ENCODE peak calls at places on chromosome 21, in eight cellular contexts. S is HL-60, U is left lung, O is tibial nerve, D is neural progenitor cell, R is MM.1S, F is heart right ventricle, Q is IMR-90. V is an unnamed sample.

GRCh38 chr21:33374080-33374873 is 28.9 kb upstream of the IFNGR2 start:
- DNase-seq in S (peak; percentile 69), U (no peak), O (peak; percentile 51), D (peak; percentile 35), R (peak; percentile 86), F (peak; percentile 32), Q (peak; percentile 58), V (peak; percentile 55)

GRCh38 chr21:16775056-16775455 is 737.8 kb upstream of the CXADR start:
- DNase-seq in S (no peak), U (no peak), O (no peak), D (peak; percentile 29), R (no peak), F (no peak), Q (no peak), V (no peak)

GRCh38 chr21:41147096-41147978 is 20.6 kb upstream of the BACE2 start:
- DNase-seq in S (no peak), U (no peak), O (no peak), D (peak; percentile 56), R (no peak), F (no peak), Q (no peak), V (peak; percentile 66)

GRCh38 chr21:25834376-25834775 is 99.6 kb downstream of the GABPA start:
- DNase-seq in S (no peak), U (no peak), O (no peak), D (no peak), R (no peak), F (no peak), Q (no peak), V (no peak)

GRCh38 chr21:40155563-40155962 is 288.3 kb downstream of the PCP4 start:
- DNase-seq in S (no peak), U (no peak), O (no peak), D (no peak), R (no peak), F (no peak), Q (no peak), V (no peak)

GRCh38 chr21:32143222-32143939 is 135.5 kb downstream of the MIS18A start:
- DNase-seq in S (no peak), U (no peak), O (peak; percentile 16), D (peak; percentile 39), R (no peak), F (peak; percentile 29), Q (peak; percentile 3), V (no peak)

GRCh38 chr21:41112740-41113692 is 54.9 kb upstream of the BACE2 start:
- DNase-seq in S (no peak), U (no peak), O (no peak), D (peak; percentile 36), R (peak; percentile 52), F (no peak), Q (peak; percentile 79), V (no peak)

GRCh38 chr21:36735201-36735515 is 36.2 kb downstream of the SIM2 start:
- DNase-seq in S (no peak), U (no peak), O (no peak), D (no peak), R (no peak), F (no peak), Q (no peak), V (no peak)

GRCh38 chr21:25490742-25491141 is 116.5 kb downstream of the MRPL39 start:
- DNase-seq in S (no peak), U (no peak), O (no peak), D (no peak), R (no peak), F (no peak), Q (peak; percentile 40), V (no peak)

DNA sequence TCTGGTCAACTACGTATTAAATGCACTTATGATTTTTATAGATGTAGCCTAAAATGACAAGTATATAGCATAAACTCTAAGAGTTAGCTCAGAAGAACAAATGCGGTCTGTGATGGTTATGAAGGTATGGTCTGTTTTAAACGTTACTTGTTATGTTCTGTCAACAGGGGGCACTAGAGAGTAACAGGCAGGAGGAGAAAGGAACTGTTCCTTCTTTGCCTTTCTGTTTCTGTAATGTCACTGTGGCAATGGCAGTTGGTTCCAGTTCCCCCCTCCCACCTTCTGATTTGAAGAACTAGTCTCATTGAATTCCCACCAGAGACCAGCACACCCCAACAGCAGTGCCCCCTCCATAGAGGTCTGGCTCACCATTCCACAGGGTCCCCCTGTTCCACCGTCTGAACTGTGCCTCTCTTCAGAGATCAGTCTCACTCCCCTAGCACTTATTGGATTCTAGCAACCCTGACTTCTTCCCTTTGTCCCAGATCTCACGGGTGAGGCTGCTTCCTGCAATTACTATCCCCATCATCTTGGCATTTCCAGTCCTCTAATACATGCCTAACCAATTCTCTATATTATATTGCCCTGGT is 14.0 kb downstream of the KRTAP24-1 start:
- DNase-seq in S (peak; percentile 23), U (no peak), O (no peak), D (peak; percentile 71), R (peak; percentile 34), F (no peak), Q (no peak), V (no peak)
- TF ChIP-seq CTCF in S (peak; percentile 31), U (no peak), O (no peak), D (peak; percentile 72), R (peak; percentile 53), F (peak; percentile 7), Q (no peak), V (peak; percentile 72)

GRCh38 chr21:34670962-34671348 is 2.2 kb downstream of the CLIC6 start:
- DNase-seq in S (no peak), U (no peak), O (no peak), D (peak; percentile 41), R (no peak), F (no peak), Q (no peak), V (no peak)
- H3K27me3 ChIP-seq in S (peaks cover 55% of the 10 kb centered on the region), U (peaks cover 72% of the 10 kb centered on the region), O (no peaks in the 10 kb centered on the region), D (peaks cover 74% of the 10 kb centered on the region), R (peaks cover 8% of the 10 kb centered on the region), F (peaks cover 80% of the 10 kb centered on the region), Q (peaks cover 85% of the 10 kb centered on the region), V (peaks cover 96% of the 10 kb centered on the region)

GRCh38 chr21:42306366-42307035 is 8.7 kb downstream of the TFF3 start:
- DNase-seq in S (no peak), U (no peak), O (no peak), D (no peak), R (no peak), F (no peak), Q (no peak), V (no peak)

GRCh38 chr21:42303443-42303842 is 11.8 kb downstream of the TFF3 start:
- DNase-seq in S (no peak), U (no peak), O (no peak), D (no peak), R (no peak), F (no peak), Q (no peak), V (no peak)

GRCh38 chr21:42302794-42303193 is 12.4 kb downstream of the TFF3 start:
- DNase-seq in S (no peak), U (no peak), O (no peak), D (no peak), R (no peak), F (no peak), Q (no peak), V (no peak)

GRCh38 chr21:42305707-42306147 is 9.5 kb downstream of the TFF3 start:
- DNase-seq in S (no peak), U (peak; percentile 78), O (no peak), D (no peak), R (no peak), F (no peak), Q (no peak), V (no peak)

DNA sequence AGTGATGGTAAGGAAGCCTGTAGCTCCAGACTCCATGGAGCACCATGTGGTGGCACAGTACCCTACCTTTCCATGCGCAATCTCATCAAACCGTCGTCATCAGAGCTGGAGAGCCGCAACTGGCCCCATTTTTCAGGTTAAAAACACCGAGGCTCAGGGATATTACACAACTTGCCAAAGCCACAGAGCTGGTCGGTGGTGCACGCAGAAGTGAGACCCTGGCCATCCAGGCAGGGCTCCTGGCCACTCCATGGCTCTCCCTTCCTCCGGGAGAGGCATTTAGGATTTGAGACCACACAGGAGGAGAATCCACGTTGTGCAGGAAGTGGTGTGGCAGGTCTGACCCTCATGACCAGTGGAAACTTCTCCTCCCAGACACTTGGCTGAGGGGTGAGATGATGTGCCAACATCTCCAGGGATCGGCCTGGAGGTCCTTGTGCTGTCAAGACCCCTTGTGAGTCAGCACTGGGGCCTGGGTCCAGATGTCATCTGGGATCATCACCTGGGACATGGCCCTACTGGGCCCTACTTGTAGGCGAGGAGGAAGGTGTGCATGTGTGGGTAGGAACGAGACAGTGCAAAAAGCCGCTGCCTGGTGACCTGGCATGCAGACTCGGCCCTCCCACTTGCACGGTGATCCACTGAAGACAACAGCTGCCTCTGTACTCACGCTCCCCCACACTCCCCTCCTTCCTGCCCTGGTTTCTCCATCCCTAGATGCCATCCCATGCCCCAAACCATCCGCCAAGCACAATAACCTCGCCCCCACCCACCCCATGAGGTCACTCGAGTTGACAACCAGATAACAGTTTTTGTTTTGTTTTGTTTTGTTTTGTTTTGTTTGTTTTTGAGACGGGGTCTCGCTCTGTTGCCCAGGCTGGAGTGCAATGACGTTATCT is 10.4 kb downstream of the TFF3 start:
- DNase-seq in S (no peak), U (no peak), O (no peak), D (no peak), R (no peak), F (no peak), Q (no peak), V (no peak)
- H3K4me3 ChIP-seq in S (no peak overlapping the region), U (no peak overlapping the region), O (no peak overlapping the region), D (no peak overlapping the region), R (no peak overlapping the region), F (no peak overlapping the region), Q (no peak overlapping the region), V (no peak overlapping the region)

GRCh38 chr21:38379171-38379570 is 119.1 kb downstream of the ERG start:
- DNase-seq in S (no peak), U (no peak), O (no peak), D (no peak), R (no peak), F (no peak), Q (no peak), V (no peak)

GRCh38 chr21:38377165-38378093 is 120.6 kb downstream of the KCNJ15 start:
- DNase-seq in S (no peak), U (no peak), O (no peak), D (no peak), R (no peak), F (no peak), Q (no peak), V (no peak)

GRCh38 chr21:38384246-38384576 is 114.1 kb downstream of the ERG start:
- DNase-seq in S (peak; percentile 66), U (no peak), O (no peak), D (no peak), R (no peak), F (no peak), Q (no peak), V (no peak)

GRCh38 chr21:38383411-38384245 is 114.6 kb downstream of the ERG start:
- DNase-seq in S (no peak), U (peak; percentile 73), O (no peak), D (no peak), R (no peak), F (no peak), Q (no peak), V (no peak)

DNA sequence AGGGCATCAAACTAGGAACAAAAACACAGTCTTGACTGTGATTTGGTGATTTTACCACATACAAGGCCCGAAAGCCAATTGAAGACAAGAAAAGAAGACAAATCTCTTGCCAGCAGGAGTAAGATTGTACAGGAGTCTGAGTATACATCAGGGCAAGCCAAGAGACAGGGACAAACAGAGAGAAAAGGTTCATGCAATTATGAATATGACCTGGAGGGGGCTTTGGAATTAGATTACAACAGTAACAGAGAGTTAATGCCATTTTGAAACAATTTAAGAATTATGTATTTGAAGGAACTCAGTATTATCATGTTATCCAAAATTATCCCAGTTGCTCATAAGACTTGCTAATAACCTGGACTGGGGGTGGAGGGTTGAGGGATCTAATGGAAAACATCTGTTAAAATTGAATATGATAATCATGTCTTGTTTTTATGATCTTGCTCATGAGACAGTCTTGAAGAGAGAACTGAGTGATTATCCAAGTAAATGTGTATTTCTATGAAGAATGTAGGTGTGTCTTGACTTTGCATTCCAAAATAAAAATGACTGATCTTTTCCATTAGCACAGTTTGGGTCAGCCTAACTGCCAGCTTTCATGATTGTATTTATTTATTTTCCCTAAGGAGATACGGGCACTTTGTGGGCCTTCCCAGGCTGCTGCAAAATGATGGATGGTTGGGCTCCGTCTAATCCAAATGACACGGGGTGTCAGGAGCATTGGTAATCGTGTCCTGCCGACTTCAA is 117.7 kb downstream of the ERG start:
- DNase-seq in S (no peak), U (no peak), O (no peak), D (no peak), R (no peak), F (no peak), Q (peak; percentile 8), V (no peak)
- TF ChIP-seq CTCF in S (no peak), U (no peak), O (no peak), D (peak; percentile 22), R (peak; percentile 26), F (peak; percentile 39), Q (peak; percentile 32), V (no peak)

V was measured in WERI-Rb-1.